ENCODE peak calls at places on chromosome 16, in nine cellular contexts. G is breast epithelium, E is body of pancreas, U is sigmoid colon, W is stomach, K is esophagus squamous epithelium, X is heart left ventricle, H is adrenal gland, F is Peyer's patch. C is an unnamed sample.

GRCh38 chr16:50304467-50305440 is 38.4 kb downstream of the ADCY7 start:
- DNase-seq in G (no peak), E (peak; percentile 7), U (peak; percentile 61), W (no peak), K (no peak), X (no peak), H (peak; percentile 8), F (no peak), C (no peak)

GRCh38 chr16:8892101-8892575 is 10.0 kb downstream of the LITAFD start:
- DNase-seq in G (no peak), E (no peak), U (peak; percentile 57), W (no peak), K (no peak), X (no peak), H (peak; percentile 87), F (peak; percentile 50), C (no peak)

GRCh38 chr16:55408656-55409055 is 70.3 kb upstream of the MMP2 start:
- DNase-seq in G (no peak), E (no peak), U (no peak), W (no peak), K (no peak), X (no peak), H (no peak), F (no peak), C (no peak)

GRCh38 chr16:77584205-77584859 is 138.0 kb upstream of the NUDT7 start:
- DNase-seq in G (peak; percentile 40), E (peak; percentile 53), U (no peak), W (peak; percentile 48), K (no peak), X (peak; percentile 36), H (peak; percentile 51), F (no peak), C (no peak)

GRCh38 chr16:23504076-23504452 is 6.2 kb downstream of the GGA2 start:
- DNase-seq in G (peak; percentile 77), E (peak; percentile 67), U (no peak), W (no peak), K (no peak), X (peak; percentile 45), H (no peak), F (no peak), C (no peak)

GRCh38 chr16:75620326-75621169 is 2.5 kb downstream of the ADAT1 start:
- DNase-seq in G (no peak), E (no peak), U (no peak), W (peak; percentile 34), K (no peak), X (no peak), H (no peak), F (peak; percentile 35), C (no peak)

GRCh38 chr16:16797239-16797638 is 418.3 kb downstream of the NPIPA7 start:
- DNase-seq in G (no peak), E (no peak), U (no peak), W (no peak), K (no peak), X (no peak), H (no peak), F (no peak), C (no peak)

GRCh38 chr16:22206847-22207714 is 1.0 kb downstream of the EEF2K start:
- DNase-seq in G (peak; percentile 68), E (peak; percentile 84), U (peak; percentile 93), W (peak; percentile 88), K (peak; percentile 41), X (peak; percentile 91), H (peak; percentile 87), F (peak; percentile 73), C (peak; percentile 88)

GRCh38 chr16:9911231-9911630 is 271.0 kb downstream of the GRIN2A start:
- DNase-seq in G (no peak), E (no peak), U (no peak), W (no peak), K (no peak), X (no peak), H (no peak), F (no peak), C (no peak)

GRCh38 chr16:51549836-51550235 is 398.8 kb upstream of the SALL1 start:
- DNase-seq in G (no peak), E (no peak), U (no peak), W (no peak), K (no peak), X (no peak), H (no peak), F (no peak), C (no peak)

GRCh38 chr16:85360323-85361277 is 248.3 kb upstream of the CIBAR2 start:
- DNase-seq in G (no peak), E (peak; percentile 79), U (peak; percentile 79), W (peak; percentile 77), K (no peak), X (no peak), H (no peak), F (no peak), C (peak; percentile 76)

GRCh38 chr16:10871157-10871991 is 5.6 kb upstream of the CIITA start:
- DNase-seq in G (peak; percentile 83), E (peak; percentile 91), U (peak; percentile 65), W (peak; percentile 98), K (no peak), X (peak; percentile 46), H (peak; percentile 52), F (peak; percentile 67), C (peak; percentile 56)

GRCh38 chr16:85428168-85428898 is 184.8 kb upstream of the GSE1 start:
- DNase-seq in G (no peak), E (peak; percentile 66), U (peak; percentile 66), W (peak; percentile 72), K (no peak), X (no peak), H (peak; percentile 38), F (peak; percentile 42), C (peak; percentile 37)

GRCh38 chr16:14196539-14196938 is 125.4 kb downstream of the MRTFB start:
- DNase-seq in G (no peak), E (no peak), U (no peak), W (no peak), K (no peak), X (no peak), H (no peak), F (no peak), C (no peak)

GRCh38 chr16:50238868-50239301 is 27.5 kb upstream of the ADCY7 start:
- DNase-seq in G (no peak), E (no peak), U (no peak), W (no peak), K (no peak), X (no peak), H (no peak), F (no peak), C (no peak)

GRCh38 chr16:49586466-49586865 is 212.9 kb downstream of the C16orf78 start:
- DNase-seq in G (no peak), E (no peak), U (no peak), W (no peak), K (no peak), X (no peak), H (no peak), F (no peak), C (no peak)

GRCh38 chr16:75065149-75065807 is 51.3 kb downstream of the LDHD start:
- DNase-seq in G (no peak), E (no peak), U (no peak), W (no peak), K (no peak), X (no peak), H (no peak), F (no peak), C (no peak)

GRCh38 chr16:4661661-4662060 is 31.7 kb upstream of the NUDT16L1 start:
- DNase-seq in G (no peak), E (no peak), U (no peak), W (peak; percentile 84), K (no peak), X (no peak), H (no peak), F (no peak), C (no peak)

GRCh38 chr16:14324581-14324980 is 253.5 kb downstream of the MRTFB start:
- DNase-seq in G (no peak), E (no peak), U (no peak), W (no peak), K (no peak), X (no peak), H (no peak), F (no peak), C (no peak)

GRCh38 chr16:84800579-84800978 is 19.2 kb upstream of the CRISPLD2 start:
- DNase-seq in G (no peak), E (no peak), U (no peak), W (no peak), K (no peak), X (no peak), H (no peak), F (no peak), C (peak; percentile 10)

GRCh38 chr16:85306071-85306792 is 194.0 kb upstream of the CIBAR2 start:
- DNase-seq in G (peak; percentile 93), E (peak; percentile 69), U (peak; percentile 96), W (peak; percentile 93), K (peak; percentile 31), X (peak; percentile 91), H (peak; percentile 96), F (peak; percentile 95), C (peak; percentile 96)

GRCh38 chr16:87575027-87575804 is 27.1 kb upstream of the JPH3 start:
- DNase-seq in G (no peak), E (no peak), U (no peak), W (no peak), K (no peak), X (no peak), H (no peak), F (no peak), C (no peak)

GRCh38 chr16:1170076-1170418 is 17.1 kb downstream of the CACNA1H start:
- DNase-seq in G (no peak), E (no peak), U (no peak), W (no peak), K (no peak), X (no peak), H (no peak), F (no peak), C (no peak)
- H3K27ac ChIP-seq in G (no peak overlapping the region), E (no peak overlapping the region), U (peak overlapping the region; percentile 95), W (peak overlapping the region; percentile 69), K (peak overlapping the region; percentile 83), X (no peak overlapping the region), H (no peak overlapping the region), F (peak overlapping the region; percentile 39), C (no peak overlapping the region)

GRCh38 chr16:19837331-19837943 is 47.2 kb downstream of the GPRC5B start:
- DNase-seq in G (no peak), E (no peak), U (no peak), W (no peak), K (no peak), X (no peak), H (no peak), F (no peak), C (no peak)
- H3K4me3 ChIP-seq in G (no peak overlapping the region), E (no peak overlapping the region), U (no peak overlapping the region), W (no peak overlapping the region), K (no peak overlapping the region), X (no peak overlapping the region), H (no peak overlapping the region), F (no peak overlapping the region), C (no peak overlapping the region)

GRCh38 chr16:12340151-12340733 is 363.7 kb downstream of the SNX29 start:
- DNase-seq in G (no peak), E (peak; percentile 54), U (no peak), W (peak; percentile 41), K (no peak), X (no peak), H (no peak), F (peak; percentile 23), C (no peak)
- TF ChIP-seq POLR2A in G (no peak), E (no peak), U (no peak), W (no peak), K (no peak), X (no peak), H (no peak), F (no peak), C (no peak)

DNA sequence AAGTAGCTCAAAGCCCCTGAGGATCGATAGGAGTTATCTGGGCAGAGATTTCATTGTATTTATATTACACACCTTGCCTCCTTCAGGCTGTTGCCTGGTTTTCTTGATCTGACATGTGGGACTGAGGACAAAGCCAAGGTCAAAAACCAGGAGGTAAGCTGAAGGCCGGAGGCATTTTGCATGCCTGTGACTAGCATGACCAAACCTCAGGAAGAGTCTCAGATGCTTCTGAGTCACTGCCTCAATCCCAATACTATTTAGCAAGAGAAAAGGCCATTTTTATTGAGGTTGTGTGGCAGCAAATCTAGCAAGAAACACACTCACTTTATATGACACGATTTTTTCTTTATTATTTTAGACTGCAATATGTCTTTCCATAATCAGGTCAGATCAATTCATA is 968.1 kb downstream of the CDH11 start:
- DNase-seq in G (no peak), E (no peak), U (no peak), W (no peak), K (no peak), X (no peak), H (no peak), F (no peak), C (no peak)
- H3K27ac ChIP-seq in G (no peak overlapping the region), E (no peak overlapping the region), U (no peak overlapping the region), W (no peak overlapping the region), K (no peak overlapping the region), X (no peak overlapping the region), H (no peak overlapping the region), F (no peak overlapping the region), C (no peak overlapping the region)